ENCODE peak calls at places on chromosomes 7 and 10, in six cellular contexts. C is MM.1S, M is A549, K is fibroblast of pulmonary artery, N is left ventricle myocardium inferior, R is AG04449. X is an unnamed sample.

GRCh38 chr7:114653391-114654088 is 238.9 kb downstream of the FOXP2 start:
- DNase-seq in C (no peak), M (no peak), K (no peak), N (no peak), R (no peak), X (no peak)

GRCh38 chr7:19522486-19522885 is 186.4 kb downstream of the POLR1F start:
- DNase-seq in C (no peak), M (no peak), K (peak; percentile 53), N (no peak), R (peak; percentile 21), X (no peak)

GRCh38 chr10:6050801-6051445 is 11.2 kb downstream of the IL2RA start:
- DNase-seq in C (peak; percentile 89), M (peak; percentile 39), K (peak; percentile 58), N (peak; percentile 46), R (no peak), X (peak; percentile 7)

GRCh38 chr7:31975546-31975945 is 94.7 kb downstream of the PDE1C start:
- DNase-seq in C (no peak), M (no peak), K (no peak), N (no peak), R (no peak), X (no peak)

GRCh38 chr10:56139405-56139804 is 221.7 kb downstream of the ZWINT start:
- DNase-seq in C (no peak), M (no peak), K (no peak), N (no peak), R (no peak), X (no peak)

GRCh38 chr10:21130683-21131442 is 233.8 kb upstream of the NEBL start:
- DNase-seq in C (no peak), M (no peak), K (no peak), N (no peak), R (no peak), X (no peak)

GRCh38 chr10:57015595-57016303 is 654.7 kb upstream of the ZWINT start:
- DNase-seq in C (no peak), M (no peak), K (no peak), N (no peak), R (no peak), X (no peak)

GRCh38 chr10:33216661-33217427 is 117.6 kb downstream of the NRP1 start:
- DNase-seq in C (no peak), M (peak; percentile 40), K (peak; percentile 36), N (no peak), R (no peak), X (no peak)

GRCh38 chr7:66732439-66732838 is 8.1 kb upstream of the RABGEF1 start:
- DNase-seq in C (no peak), M (no peak), K (no peak), N (no peak), R (no peak), X (no peak)

GRCh38 chr10:84076540-84077195 is 62.6 kb upstream of the GHITM start:
- DNase-seq in C (no peak), M (no peak), K (peak; percentile 53), N (no peak), R (no peak), X (peak; percentile 1)

GRCh38 chr10:11353229-11353896 is 258.1 kb downstream of the USP6NL start:
- DNase-seq in C (no peak), M (no peak), K (no peak), N (no peak), R (no peak), X (no peak)

GRCh38 chr10:98331888-98332287 is 63.9 kb upstream of the LOXL4 start:
- DNase-seq in C (no peak), M (no peak), K (no peak), N (no peak), R (no peak), X (no peak)
- TF ChIP-seq CTCF in C (peak; percentile 38), M (peak; percentile 37), K (peak; percentile 43), N (peak; percentile 42), R (no peak), X (peak; percentile 29)

DNA sequence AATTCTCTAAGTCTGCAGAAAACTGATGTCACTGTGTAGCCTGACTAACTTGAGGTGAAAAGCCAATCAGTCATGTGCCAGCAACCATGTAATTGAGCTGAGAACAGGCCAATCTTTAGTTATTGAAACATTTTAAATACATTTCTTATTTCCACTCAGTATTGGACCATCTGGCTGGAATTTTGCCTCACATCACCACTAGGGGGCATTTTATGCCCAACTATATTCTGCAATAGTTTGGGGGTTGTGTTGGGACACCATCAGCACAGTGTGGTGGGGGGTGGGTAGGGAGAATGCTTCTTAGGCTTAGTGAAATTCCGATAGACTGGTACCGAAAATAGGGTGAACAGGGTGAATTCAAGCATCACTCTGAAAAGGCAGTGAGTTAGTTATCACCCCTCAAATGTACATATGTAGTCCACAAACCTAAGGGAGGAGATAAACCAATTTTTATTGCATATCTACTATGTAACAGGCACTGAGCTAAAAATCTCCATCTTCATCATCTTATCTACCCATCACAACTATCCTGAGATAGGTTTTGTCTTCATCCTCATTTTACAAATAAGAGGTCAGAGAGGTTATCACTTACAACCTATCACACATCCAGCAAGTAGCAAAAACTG is 17.8 kb downstream of the NPSR1 start:
- DNase-seq in C (peak; percentile 56), M (peak; percentile 48), K (peak; percentile 30), N (no peak), R (no peak), X (no peak)
- TF ChIP-seq CTCF in C (peak; percentile 87), M (peak; percentile 69), K (peak; percentile 68), N (peak; percentile 62), R (peak; percentile 26), X (peak; percentile 47)

GRCh38 chr10:71276873-71277272 is 42.2 kb upstream of the SLC29A3 start:
- DNase-seq in C (no peak), M (no peak), K (no peak), N (no peak), R (no peak), X (no peak)

GRCh38 chr10:71273506-71273905 is 45.6 kb upstream of the SLC29A3 start:
- DNase-seq in C (no peak), M (no peak), K (no peak), N (no peak), R (no peak), X (no peak)

GRCh38 chr10:71277914-71278665 is 41.0 kb upstream of the SLC29A3 start:
- DNase-seq in C (no peak), M (no peak), K (no peak), N (no peak), R (no peak), X (no peak)

GRCh38 chr10:71272122-71272771 is 46.8 kb upstream of the SLC29A3 start:
- DNase-seq in C (no peak), M (no peak), K (peak; percentile 85), N (no peak), R (no peak), X (no peak)

DNA sequence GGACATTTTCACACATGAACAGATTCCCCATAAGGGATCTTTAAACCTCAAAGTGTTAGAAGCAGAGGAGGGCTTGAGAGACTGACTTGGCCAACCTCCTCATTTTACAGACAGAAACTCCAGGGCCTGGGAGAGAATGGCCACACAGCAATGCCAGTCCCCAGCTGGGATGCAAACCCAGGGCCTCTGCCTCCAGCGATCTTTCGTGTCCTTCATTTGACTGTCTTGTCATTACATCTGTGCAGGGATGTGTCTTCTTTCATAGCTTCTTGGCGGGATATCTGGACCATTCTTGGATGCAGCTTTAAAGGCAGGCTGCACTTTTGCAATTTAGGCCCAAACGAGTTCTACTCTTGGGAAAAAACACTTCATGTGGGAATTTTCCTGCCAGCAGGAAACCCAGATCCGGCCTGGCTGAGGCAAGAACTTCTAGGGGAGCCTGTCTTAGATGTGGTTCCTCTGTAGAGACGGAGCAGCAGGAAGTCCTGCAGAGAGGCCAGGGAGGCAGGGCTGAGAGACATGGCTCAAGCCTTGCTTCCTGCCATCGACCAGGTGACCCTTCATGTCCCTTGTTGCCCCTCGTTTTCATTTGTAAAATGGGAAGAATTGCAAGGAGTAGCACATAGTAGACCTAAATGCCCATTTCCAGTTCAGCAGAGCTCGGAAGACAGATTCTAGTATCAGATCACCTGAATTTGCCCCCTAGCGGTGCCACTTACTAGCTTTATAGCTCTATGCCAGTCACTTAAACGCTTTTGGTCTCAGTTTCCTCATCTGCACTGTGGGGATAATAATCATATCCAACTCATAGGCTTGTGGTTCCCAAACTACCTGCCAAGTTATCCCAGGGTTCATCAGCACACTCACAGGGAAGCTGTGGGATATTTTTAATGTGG is 43.9 kb upstream of the SLC29A3 start:
- DNase-seq in C (no peak), M (no peak), K (no peak), N (no peak), R (no peak), X (no peak)
- TF ChIP-seq CTCF in C (no peak), M (peak; percentile 17), K (no peak), N (no peak), R (no peak), X (no peak)

GRCh38 chr7:73839743-73840714 is 2.3 kb downstream of the METTL27 start:
- DNase-seq in C (no peak), M (peak; percentile 76), K (no peak), N (no peak), R (no peak), X (no peak)
- TF ChIP-seq CTCF in C (no peak), M (no peak), K (no peak), N (no peak), R (no peak), X (no peak)

GRCh38 chr7:51785171-51785570 is 468.6 kb upstream of the COBL start:
- DNase-seq in C (no peak), M (no peak), K (no peak), N (no peak), R (no peak), X (no peak)

GRCh38 chr7:51785806-51786205 is 469.2 kb upstream of the COBL start:
- DNase-seq in C (no peak), M (no peak), K (no peak), N (no peak), R (no peak), X (no peak)

GRCh38 chr7:51786284-51786683 is 469.7 kb upstream of the COBL start:
- DNase-seq in C (no peak), M (no peak), K (no peak), N (no peak), R (no peak), X (no peak)

GRCh38 chr7:51789494-51789893 is 472.9 kb upstream of the COBL start:
- DNase-seq in C (peak; percentile 31), M (no peak), K (no peak), N (no peak), R (no peak), X (no peak)
- TF ChIP-seq CTCF in C (peak; percentile 26), M (no peak), K (no peak), N (no peak), R (no peak), X (no peak)

GRCh38 chr7:70416611-70417010 is 715.3 kb upstream of the GALNT17 start:
- DNase-seq in C (no peak), M (no peak), K (no peak), N (no peak), R (no peak), X (no peak)

GRCh38 chr7:70414368-70414767 is 717.6 kb upstream of the GALNT17 start:
- DNase-seq in C (no peak), M (no peak), K (no peak), N (no peak), R (no peak), X (no peak)

GRCh38 chr7:70415179-70415972 is 716.6 kb upstream of the GALNT17 start:
- DNase-seq in C (no peak), M (no peak), K (no peak), N (no peak), R (no peak), X (no peak)

GRCh38 chr7:70419816-70420215 is 712.1 kb upstream of the GALNT17 start:
- DNase-seq in C (no peak), M (no peak), K (no peak), N (no peak), R (no peak), X (no peak)

GRCh38 chr7:70417061-70417655 is 714.8 kb upstream of the GALNT17 start:
- DNase-seq in C (no peak), M (no peak), K (no peak), N (no peak), R (no peak), X (no peak)
- TF ChIP-seq CTCF in C (no peak), M (no peak), K (no peak), N (no peak), R (peak; percentile 4), X (peak; percentile 10)

GRCh38 chr7:70193514-70193913 is 595.2 kb downstream of the AUTS2 start:
- DNase-seq in C (peak; percentile 19), M (no peak), K (peak; percentile 8), N (no peak), R (no peak), X (no peak)
- TF ChIP-seq CTCF in C (peak; percentile 25), M (peak; percentile 35), K (no peak), N (peak; percentile 30), R (peak; percentile 14), X (no peak)

X was measured in AG04450.